ENCODE peak calls at places on chromosomes 4 and X, in seven cellular contexts. R is testis, B is HCT116, A is fibroblast of the aortic adventitia, O is esophagus muscularis mucosa, F is Caco-2, Y is lung. Q is an unnamed sample.

GRCh38 chrX:283115-283845 is 2.1 kb downstream of the PLCXD1 start:
- DNase-seq in R (peak), B (peak), A (peak), O (peak), F (peak), Y (peak), Q (peak)

GRCh38 chr4:190016369-190017289 is 10.4 kb downstream of the FRG2 start:
- DNase-seq in R (no peak), B (no peak), A (no peak), O (peak), F (no peak), Y (no peak), Q (no peak)

GRCh38 chrX:95760356-95760755 is 924.3 kb upstream of the DIAPH2 start:
- DNase-seq in R (no peak), B (no peak), A (no peak), O (no peak), F (no peak), Y (no peak), Q (no peak)

GRCh38 chr4:151485541-151486131 is 76.7 kb downstream of the FHIP1A start:
- DNase-seq in R (no peak), B (no peak), A (no peak), O (no peak), F (no peak), Y (no peak), Q (peak)

GRCh38 chrX:118666521-118666920 is 60.9 kb upstream of the IL13RA1 start:
- DNase-seq in R (no peak), B (no peak), A (peak), O (no peak), F (no peak), Y (no peak), Q (no peak)

GRCh38 chr4:175330236-175330635 is 412.1 kb downstream of the ADAM29 start:
- DNase-seq in R (peak), B (no peak), A (peak), O (no peak), F (no peak), Y (no peak), Q (peak)

GRCh38 chr4:4781936-4782754 is 77.3 kb upstream of the MSX1 start:
- DNase-seq in R (peak), B (no peak), A (peak), O (no peak), F (no peak), Y (no peak), Q (no peak)

GRCh38 chrX:107760304-107761077 is 15.1 kb downstream of the TSC22D3 start:
- DNase-seq in R (no peak), B (no peak), A (no peak), O (no peak), F (no peak), Y (no peak), Q (no peak)

GRCh38 chr4:73875401-73875800 is 6.2 kb downstream of the CXCL1 start:
- DNase-seq in R (no peak), B (no peak), A (no peak), O (no peak), F (no peak), Y (no peak), Q (no peak)

GRCh38 chr4:162408309-162408708 is 244.5 kb upstream of the FSTL5 start:
- DNase-seq in R (no peak), B (no peak), A (no peak), O (no peak), F (no peak), Y (no peak), Q (no peak)

GRCh38 chrX:132025085-132025484 is 2.0 kb downstream of the STK26 start:
- DNase-seq in R (no peak), B (no peak), A (no peak), O (no peak), F (no peak), Y (no peak), Q (no peak)

GRCh38 chrX:111445485-111445884 is 33.5 kb upstream of the DCX start:
- DNase-seq in R (no peak), B (peak), A (peak), O (no peak), F (no peak), Y (no peak), Q (peak)

GRCh38 chr4:6087669-6088068 is 69.4 kb upstream of the C4orf50 start:
- DNase-seq in R (peak), B (peak), A (peak), O (no peak), F (peak), Y (no peak), Q (peak)

GRCh38 chrX:138986866-138987265 is 275.3 kb upstream of the FGF13 start:
- DNase-seq in R (no peak), B (no peak), A (peak), O (no peak), F (no peak), Y (no peak), Q (no peak)

GRCh38 chr4:83629945-83630684 is 94.2 kb downstream of the GPAT3 start:
- DNase-seq in R (no peak), B (no peak), A (peak), O (no peak), F (peak), Y (peak), Q (peak)

GRCh38 chr4:67160409-67160808 is 384.9 kb downstream of the CENPC start:
- DNase-seq in R (no peak), B (no peak), A (no peak), O (no peak), F (no peak), Y (no peak), Q (no peak)

GRCh38 chr4:151226004-151226932 is 50.7 kb upstream of the PRSS48 start:
- DNase-seq in R (no peak), B (peak), A (peak), O (peak), F (no peak), Y (no peak), Q (peak)

GRCh38 chr4:189090174-189090814 is 850.4 kb upstream of the FRG1 start:
- DNase-seq in R (no peak), B (peak), A (no peak), O (no peak), F (no peak), Y (no peak), Q (peak)

GRCh38 chr4:109472343-109472761 is 38.7 kb downstream of the SEC24B start:
- DNase-seq in R (no peak), B (no peak), A (peak), O (no peak), F (no peak), Y (no peak), Q (peak)

GRCh38 chr4:2437475-2438215 is 18.9 kb downstream of the CFAP99 start:
- DNase-seq in R (no peak), B (no peak), A (no peak), O (no peak), F (no peak), Y (no peak), Q (no peak)

GRCh38 chr4:139761461-139761860 is 95.8 kb downstream of the MGST2 start:
- DNase-seq in R (no peak), B (peak), A (no peak), O (no peak), F (peak), Y (no peak), Q (no peak)

GRCh38 chr4:108651068-108651794 is 832 bp downstream of the OSTC start:
- DNase-seq in R (no peak), B (no peak), A (peak), O (no peak), F (no peak), Y (no peak), Q (peak)

GRCh38 chr4:74794341-74794801 is at the start of gene BTC:
- DNase-seq in R (peak), B (peak), A (peak), O (no peak), F (peak), Y (peak), Q (no peak)

GRCh38 chr4:138658518-138658917 is 357.1 kb upstream of the NOCT start:
- DNase-seq in R (no peak), B (no peak), A (no peak), O (no peak), F (no peak), Y (no peak), Q (no peak)

GRCh38 chr4:65089666-65090065 is 580.6 kb downstream of the EPHA5 start:
- DNase-seq in R (no peak), B (no peak), A (peak), O (no peak), F (no peak), Y (no peak), Q (peak)

GRCh38 chr4:159071178-159071968 is 31.5 kb upstream of the RAPGEF2 start:
- DNase-seq in R (no peak), B (peak), A (peak), O (peak), F (peak), Y (no peak), Q (peak)

GRCh38 chr4:14434916-14435315 is 567.4 kb upstream of the CPEB2 start:
- DNase-seq in R (no peak), B (no peak), A (peak), O (no peak), F (no peak), Y (no peak), Q (no peak)

GRCh38 chr4:128663325-128663724 is 146.2 kb upstream of the JADE1 start:
- DNase-seq in R (no peak), B (no peak), A (no peak), O (no peak), F (no peak), Y (no peak), Q (no peak)

GRCh38 chrX:58025979-58026378 is 115.7 kb upstream of the ZXDA start:
- DNase-seq in R (peak), B (peak), A (peak), O (no peak), F (no peak), Y (no peak), Q (peak)

GRCh38 chr4:76178296-76178695 is 30.1 kb upstream of the NUP54 start:
- DNase-seq in R (no peak), B (no peak), A (peak), O (no peak), F (no peak), Y (no peak), Q (no peak)

GRCh38 chrX:69082055-69082752 is 83.0 kb downstream of the PJA1 start:
- DNase-seq in R (no peak), B (no peak), A (no peak), O (no peak), F (no peak), Y (no peak), Q (no peak)

GRCh38 chrX:73850124-73851013 is 287.4 kb downstream of the CHIC1 start:
- DNase-seq in R (peak), B (peak), A (peak), O (no peak), F (no peak), Y (peak), Q (peak)

GRCh38 chr4:52107745-52108144 is 56.6 kb downstream of the SPATA18 start:
- DNase-seq in R (no peak), B (no peak), A (no peak), O (no peak), F (no peak), Y (no peak), Q (no peak)
- TF ChIP-seq CTCF in R (no peak), B (peak), A (peak), O (no peak), F (no peak), Y (no peak), Q (no peak)

GRCh38 chr4:185341841-185342240 is 53.9 kb downstream of the LRP2BP start:
- DNase-seq in R (no peak), B (no peak), A (no peak), O (no peak), F (no peak), Y (no peak), Q (no peak)
- H3K4me3 ChIP-seq in R (no peak), B (no peak), A (no peak), O (no peak), F (no peak), Y (no peak), Q (no peak)

GRCh38 chrX:46574337-46574940 is 874 bp downstream of the CHST7 start:
- DNase-seq in R (no peak), B (no peak), A (no peak), O (no peak), F (no peak), Y (no peak), Q (no peak)

GRCh38 chrX:46575586-46575985 is 2.0 kb downstream of the CHST7 start:
- DNase-seq in R (no peak), B (no peak), A (no peak), O (no peak), F (no peak), Y (no peak), Q (no peak)

GRCh38 chrX:46573896-46574336 is 351 bp downstream of the CHST7 start:
- DNase-seq in R (peak), B (no peak), A (no peak), O (no peak), F (peak), Y (peak), Q (peak)

GRCh38 chrX:46575991-46576392 is 2.4 kb downstream of the CHST7 start:
- DNase-seq in R (peak), B (no peak), A (peak), O (no peak), F (no peak), Y (no peak), Q (peak)

DNA sequence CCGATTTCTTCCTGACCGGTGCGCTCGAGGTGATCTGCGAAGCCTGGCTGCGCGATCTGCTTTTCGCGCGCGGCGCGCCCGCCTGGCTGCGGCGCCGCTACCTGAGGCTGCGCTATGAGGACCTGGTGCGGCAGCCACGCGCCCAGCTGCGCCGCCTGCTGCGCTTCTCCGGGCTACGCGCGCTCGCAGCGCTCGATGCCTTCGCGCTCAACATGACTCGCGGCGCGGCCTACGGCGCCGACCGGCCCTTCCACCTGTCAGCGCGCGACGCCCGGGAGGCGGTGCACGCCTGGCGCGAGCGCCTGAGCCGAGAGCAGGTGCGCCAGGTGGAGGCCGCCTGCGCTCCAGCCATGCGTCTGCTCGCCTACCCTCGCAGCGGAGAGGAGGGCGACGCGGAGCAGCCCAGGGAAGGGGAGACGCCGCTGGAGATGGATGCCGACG is 1.4 kb downstream of the CHST7 start:
- DNase-seq in R (peak), B (no peak), A (no peak), O (no peak), F (no peak), Y (no peak), Q (no peak)
- TF ChIP-seq CTCF in R (no peak), B (no peak), A (no peak), O (no peak), F (no peak), Y (no peak), Q (no peak)

DNA sequence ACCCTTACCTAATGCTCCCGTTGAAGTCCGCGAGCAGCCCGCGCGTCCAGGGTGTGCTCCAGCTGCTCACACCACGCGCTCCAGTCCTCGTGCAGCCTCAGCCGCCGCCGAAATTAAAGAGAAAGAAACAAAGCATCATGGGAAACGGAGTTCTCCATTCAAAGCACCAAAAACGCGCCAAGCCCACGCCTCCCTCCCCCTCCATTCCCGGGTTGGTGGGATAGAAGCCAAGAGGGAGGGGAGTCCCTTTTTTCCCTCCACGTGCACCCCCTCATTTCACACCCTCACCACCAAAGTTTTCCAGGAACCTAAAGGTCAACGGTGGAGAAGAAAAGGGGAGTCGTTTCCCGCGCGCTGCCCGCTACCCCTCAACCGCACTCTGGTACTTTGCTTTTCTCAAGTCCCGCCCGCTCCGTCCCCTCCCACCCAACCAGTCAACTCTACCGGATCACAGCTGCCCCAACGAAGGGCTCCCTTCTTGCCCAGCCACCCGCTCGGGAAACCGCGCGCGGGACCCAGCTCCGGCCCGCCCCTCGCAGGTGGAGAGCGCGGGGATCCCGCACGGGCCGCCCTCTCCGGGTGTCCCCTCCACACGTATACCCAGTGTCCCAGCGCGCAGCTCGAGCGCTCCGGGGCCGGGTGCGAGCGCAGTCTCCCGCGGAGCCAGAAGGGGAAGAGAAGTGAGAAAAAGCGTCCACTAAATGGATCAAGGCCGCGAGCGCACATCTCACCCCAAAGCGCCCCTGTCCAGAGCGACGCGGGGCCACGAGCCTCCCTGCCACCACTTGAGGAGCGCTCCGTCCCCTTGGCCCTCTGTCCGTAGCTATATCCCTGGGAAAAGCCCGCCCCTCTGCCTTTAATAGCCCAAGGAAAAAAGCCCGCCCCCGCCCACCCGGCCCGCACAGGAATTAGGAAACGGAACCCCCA is 65.1 kb upstream of the CCDC160 start:
- DNase-seq in R (peak), B (no peak), A (no peak), O (no peak), F (no peak), Y (no peak), Q (peak)
- H3K4me3 ChIP-seq in R (peak), B (no peak), A (no peak), O (peak), F (no peak), Y (peak), Q (peak)

GRCh38 chr4:56048621-56049427 is 100.1 kb downstream of the CEP135 start:
- DNase-seq in R (peak), B (peak), A (peak), O (no peak), F (peak), Y (no peak), Q (peak)
- TF ChIP-seq CTCF in R (peak), B (no peak), A (peak), O (peak), F (no peak), Y (peak), Q (peak)

DNA sequence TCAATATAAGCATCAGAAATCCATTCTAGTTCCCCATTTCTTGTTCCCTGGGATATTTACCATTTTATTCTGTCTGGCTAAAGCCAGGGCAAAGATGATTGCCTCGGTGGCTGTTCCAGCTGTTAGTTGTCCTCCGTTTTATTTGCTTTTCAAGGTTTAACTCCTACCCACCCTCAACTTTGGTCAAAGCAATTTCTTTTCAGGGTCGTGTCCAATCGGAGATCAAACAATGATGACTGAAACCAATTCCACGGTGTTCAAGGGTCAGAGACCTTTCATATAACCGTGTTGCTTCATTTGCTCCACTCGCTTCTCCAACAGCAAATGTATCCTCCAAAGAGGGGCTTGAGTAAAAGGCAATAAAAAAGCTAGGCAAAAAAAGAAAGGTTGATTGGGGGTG is 193.5 kb upstream of the FTHL17 start:
- DNase-seq in R (no peak), B (no peak), A (no peak), O (no peak), F (no peak), Y (no peak), Q (no peak)
- H3K4me3 ChIP-seq in R (no peak), B (no peak), A (no peak), O (peak), F (peak), Y (no peak), Q (peak)

GRCh38 chrX:154430504-154430903 is 2.0 kb downstream of the ATP6AP1 start:
- DNase-seq in R (no peak), B (no peak), A (no peak), O (no peak), F (no peak), Y (no peak), Q (no peak)

GRCh38 chrX:154430916-154431315 is 2.4 kb downstream of the ATP6AP1 start:
- DNase-seq in R (no peak), B (no peak), A (no peak), O (no peak), F (no peak), Y (no peak), Q (no peak)

GRCh38 chrX:154429708-154430107 is 1.2 kb downstream of the ATP6AP1 start:
- DNase-seq in R (peak), B (no peak), A (no peak), O (no peak), F (no peak), Y (no peak), Q (no peak)

GRCh38 chrX:154426916-154427792 is 1.3 kb upstream of the ATP6AP1 start:
- DNase-seq in R (no peak), B (no peak), A (no peak), O (no peak), F (no peak), Y (no peak), Q (no peak)

GRCh38 chrX:154428176-154429171 is at the start of gene ATP6AP1:
- DNase-seq in R (peak), B (peak), A (peak), O (peak), F (peak), Y (peak), Q (peak)
- TF ChIP-seq CTCF in R (no peak), B (no peak), A (no peak), O (no peak), F (no peak), Y (no peak), Q (no peak)

Q was measured in fibroblast of villous mesenchyme.